ENCODE peak calls at places on chromosomes 7 and 10, in nine cellular contexts. U, L, F, R, Q, W, D, A and I are unnamed samples.

GRCh38 chr7:144454256-144455039 is 51.0 kb upstream of the NOBOX start:
- DNase-seq in U (no peak), L (no peak), F (no peak), R (peak), Q (no peak), W (no peak), D (no peak), A (no peak), I (peak)

GRCh38 chr10:69880301-69881081 is 78.8 kb downstream of the COL13A1 start:
- DNase-seq in U (no peak), L (no peak), F (no peak), R (no peak), Q (no peak), W (no peak), D (no peak), A (no peak), I (no peak)

GRCh38 chr7:1291846-1292765 is 59.4 kb downstream of the UNCX start:
- DNase-seq in U (no peak), L (no peak), F (no peak), R (no peak), Q (no peak), W (no peak), D (no peak), A (no peak), I (no peak)

GRCh38 chr7:26653430-26653911 is 210.9 kb downstream of the SKAP2 start:
- DNase-seq in U (peak), L (no peak), F (no peak), R (no peak), Q (no peak), W (no peak), D (no peak), A (no peak), I (no peak)

GRCh38 chr7:39921505-39922250 is 28.4 kb upstream of the CDK13 start:
- DNase-seq in U (no peak), L (no peak), F (no peak), R (no peak), Q (no peak), W (no peak), D (no peak), A (no peak), I (peak)

GRCh38 chr7:105139381-105139780 is 125.4 kb downstream of the KMT2E start:
- DNase-seq in U (no peak), L (no peak), F (no peak), R (no peak), Q (no peak), W (no peak), D (no peak), A (no peak), I (no peak)

GRCh38 chr10:17617031-17617911 is at the start of gene HACD1:
- DNase-seq in U (peak), L (no peak), F (peak), R (peak), Q (peak), W (peak), D (peak), A (peak), I (peak)

GRCh38 chr7:139842414-139843210 is 13.5 kb downstream of the TBXAS1 start:
- DNase-seq in U (no peak), L (no peak), F (no peak), R (no peak), Q (no peak), W (no peak), D (no peak), A (peak), I (no peak)

GRCh38 chr7:73599151-73599882 is 20.9 kb upstream of the TBL2 start:
- DNase-seq in U (no peak), L (no peak), F (no peak), R (no peak), Q (no peak), W (no peak), D (no peak), A (no peak), I (no peak)

GRCh38 chr10:110725809-110726641 is 81.9 kb downstream of the RBM20 start:
- DNase-seq in U (peak), L (no peak), F (peak), R (no peak), Q (no peak), W (no peak), D (no peak), A (peak), I (peak)

GRCh38 chr7:2394566-2395082 is 8.8 kb upstream of the CHST12 start:
- DNase-seq in U (no peak), L (no peak), F (no peak), R (no peak), Q (no peak), W (no peak), D (no peak), A (no peak), I (no peak)

GRCh38 chr7:50953820-50954219 is 171.1 kb upstream of the GRB10 start:
- DNase-seq in U (peak), L (no peak), F (no peak), R (peak), Q (no peak), W (no peak), D (no peak), A (peak), I (peak)

GRCh38 chr10:497289-497688 is 192.2 kb downstream of the DIP2C start:
- DNase-seq in U (no peak), L (no peak), F (no peak), R (no peak), Q (peak), W (no peak), D (no peak), A (no peak), I (no peak)

GRCh38 chr10:13913890-13914289 is 327.1 kb downstream of the PRPF18 start:
- DNase-seq in U (no peak), L (no peak), F (no peak), R (no peak), Q (no peak), W (no peak), D (no peak), A (no peak), I (no peak)

GRCh38 chr7:45662018-45662417 is 87.8 kb downstream of the ADCY1 start:
- DNase-seq in U (no peak), L (no peak), F (no peak), R (no peak), Q (no peak), W (no peak), D (no peak), A (no peak), I (no peak)

GRCh38 chr7:145899938-145900337 is 216.7 kb upstream of the CNTNAP2 start:
- DNase-seq in U (no peak), L (no peak), F (no peak), R (no peak), Q (no peak), W (no peak), D (no peak), A (no peak), I (no peak)

GRCh38 chr7:117032810-117033209 is 79.5 kb downstream of the ST7 start:
- DNase-seq in U (no peak), L (no peak), F (no peak), R (no peak), Q (no peak), W (no peak), D (no peak), A (no peak), I (no peak)

GRCh38 chr10:50417906-50418697 is 166.8 kb upstream of the ASAH2 start:
- DNase-seq in U (peak), L (peak), F (peak), R (peak), Q (peak), W (peak), D (peak), A (peak), I (peak)

GRCh38 chr10:105844653-105845052 is 1203.6 kb downstream of the SORCS3 start:
- DNase-seq in U (no peak), L (no peak), F (no peak), R (no peak), Q (no peak), W (no peak), D (no peak), A (no peak), I (no peak)

GRCh38 chr7:84176716-84177115 is 17.9 kb downstream of the SEMA3A start:
- DNase-seq in U (peak), L (peak), F (no peak), R (no peak), Q (no peak), W (no peak), D (no peak), A (peak), I (no peak)

GRCh38 chr10:113142601-113143000 is 192.6 kb downstream of the TCF7L2 start:
- DNase-seq in U (no peak), L (no peak), F (no peak), R (no peak), Q (no peak), W (no peak), D (no peak), A (no peak), I (no peak)

GRCh38 chr10:111921821-111922220 is 261.7 kb downstream of the GPAM start:
- DNase-seq in U (no peak), L (no peak), F (no peak), R (no peak), Q (no peak), W (no peak), D (no peak), A (no peak), I (no peak)

GRCh38 chr10:86365346-86366032 is 1.1 kb downstream of the GRID1 start:
- DNase-seq in U (no peak), L (no peak), F (no peak), R (no peak), Q (peak), W (no peak), D (no peak), A (no peak), I (no peak)

GRCh38 chr10:24407928-24408327 is 199.0 kb downstream of the KIAA1217 start:
- DNase-seq in U (no peak), L (no peak), F (no peak), R (no peak), Q (no peak), W (no peak), D (no peak), A (no peak), I (no peak)

GRCh38 chr10:92363498-92363897 is 72.5 kb downstream of the MARCHF5 start:
- DNase-seq in U (no peak), L (no peak), F (no peak), R (no peak), Q (no peak), W (no peak), D (no peak), A (no peak), I (no peak)
- H3K4me3 ChIP-seq in U (no peak), L (no peak), F (no peak), R (no peak), Q (no peak), W (no peak), D (no peak), A (no peak), I (no peak)

DNA sequence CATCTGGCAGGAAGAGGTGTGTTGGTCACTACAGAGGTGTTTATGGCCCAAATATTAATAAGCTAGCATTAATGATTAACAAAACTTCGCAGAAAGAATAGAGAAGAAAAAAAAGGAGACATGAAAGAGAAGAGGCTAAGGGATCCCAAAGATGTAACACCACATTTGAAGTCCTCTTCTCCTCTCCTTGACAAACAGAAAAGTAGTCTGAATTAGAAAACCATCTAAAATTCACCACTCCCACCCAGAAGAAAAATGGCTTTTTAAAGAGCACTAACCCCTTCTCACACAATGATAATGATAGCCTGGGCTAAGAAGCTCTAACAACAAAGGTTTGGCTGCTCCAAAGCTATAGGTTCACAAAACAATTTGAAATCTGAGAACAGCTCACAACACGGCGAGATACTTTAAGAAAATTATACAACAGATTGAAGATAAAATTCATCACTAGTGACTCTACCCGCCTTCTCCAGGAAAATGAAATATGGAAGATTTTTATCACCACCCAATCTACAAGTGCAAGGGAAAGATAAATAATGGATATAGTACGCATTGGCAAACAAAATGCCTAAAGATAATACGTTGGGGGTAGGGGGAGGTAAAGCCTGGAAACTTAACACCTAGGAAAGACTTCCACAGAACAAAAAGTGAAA is 7.4 kb downstream of the ITGB1 start:
- DNase-seq in U (no peak), L (no peak), F (no peak), R (no peak), Q (no peak), W (no peak), D (no peak), A (no peak), I (peak)
- H3K4me3 ChIP-seq in U (peak), L (no peak), F (no peak), R (no peak), Q (no peak), W (no peak), D (no peak), A (peak), I (no peak)

GRCh38 chr10:95560288-95561199 is 627 bp downstream of the SORBS1 start:
- DNase-seq in U (peak), L (no peak), F (peak), R (peak), Q (peak), W (peak), D (peak), A (peak), I (peak)

GRCh38 chr10:95559466-95559865 is 1.7 kb downstream of the SORBS1 start:
- DNase-seq in U (no peak), L (no peak), F (no peak), R (no peak), Q (no peak), W (no peak), D (peak), A (no peak), I (peak)

GRCh38 chr10:95558593-95559320 is 2.4 kb downstream of the SORBS1 start:
- DNase-seq in U (no peak), L (no peak), F (no peak), R (no peak), Q (no peak), W (no peak), D (peak), A (no peak), I (no peak)

GRCh38 chr10:95553674-95554073 is 7.5 kb downstream of the SORBS1 start:
- DNase-seq in U (no peak), L (no peak), F (no peak), R (no peak), Q (no peak), W (no peak), D (no peak), A (no peak), I (no peak)

DNA sequence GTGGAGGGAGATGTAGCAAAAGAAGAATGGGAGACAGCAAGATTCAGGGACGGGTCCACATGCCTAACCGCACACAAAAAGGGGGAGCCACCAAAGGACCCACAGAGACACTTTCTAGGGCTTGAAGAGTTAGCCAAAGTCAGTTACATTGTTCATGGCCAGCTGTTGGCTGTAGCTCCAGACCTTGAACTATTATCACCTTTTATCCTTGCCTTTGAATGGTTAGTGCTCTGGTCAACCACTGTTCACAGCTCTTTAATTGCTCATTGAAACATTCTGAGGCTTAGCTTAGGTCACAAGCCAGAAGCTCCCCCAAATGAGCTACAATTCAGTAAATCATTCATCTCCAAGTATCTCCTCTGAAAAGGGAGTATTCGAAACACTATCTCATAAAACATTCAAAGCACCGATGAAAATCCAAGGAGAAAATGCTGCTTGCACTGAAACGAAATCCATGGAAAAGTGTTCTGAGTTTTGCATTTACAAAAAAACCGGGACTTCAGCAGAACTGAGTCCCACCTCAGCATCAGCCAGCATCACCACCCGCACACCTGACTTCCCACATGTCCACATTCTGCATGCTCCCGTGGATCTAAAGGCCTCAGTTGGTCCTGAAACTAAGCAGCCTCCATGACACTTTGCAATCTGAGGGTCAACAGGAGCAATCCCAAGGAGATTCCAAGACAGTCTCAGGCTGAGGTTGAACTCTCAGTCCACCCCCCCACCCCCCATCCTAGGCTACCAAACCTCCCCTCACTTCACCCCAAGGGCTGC is 4.0 kb downstream of the SORBS1 start:
- DNase-seq in U (no peak), L (no peak), F (no peak), R (no peak), Q (no peak), W (no peak), D (no peak), A (no peak), I (no peak)
- H3K4me3 ChIP-seq in U (no peak), L (no peak), F (no peak), R (no peak), Q (peak), W (peak), D (peak), A (no peak), I (no peak)

DNA sequence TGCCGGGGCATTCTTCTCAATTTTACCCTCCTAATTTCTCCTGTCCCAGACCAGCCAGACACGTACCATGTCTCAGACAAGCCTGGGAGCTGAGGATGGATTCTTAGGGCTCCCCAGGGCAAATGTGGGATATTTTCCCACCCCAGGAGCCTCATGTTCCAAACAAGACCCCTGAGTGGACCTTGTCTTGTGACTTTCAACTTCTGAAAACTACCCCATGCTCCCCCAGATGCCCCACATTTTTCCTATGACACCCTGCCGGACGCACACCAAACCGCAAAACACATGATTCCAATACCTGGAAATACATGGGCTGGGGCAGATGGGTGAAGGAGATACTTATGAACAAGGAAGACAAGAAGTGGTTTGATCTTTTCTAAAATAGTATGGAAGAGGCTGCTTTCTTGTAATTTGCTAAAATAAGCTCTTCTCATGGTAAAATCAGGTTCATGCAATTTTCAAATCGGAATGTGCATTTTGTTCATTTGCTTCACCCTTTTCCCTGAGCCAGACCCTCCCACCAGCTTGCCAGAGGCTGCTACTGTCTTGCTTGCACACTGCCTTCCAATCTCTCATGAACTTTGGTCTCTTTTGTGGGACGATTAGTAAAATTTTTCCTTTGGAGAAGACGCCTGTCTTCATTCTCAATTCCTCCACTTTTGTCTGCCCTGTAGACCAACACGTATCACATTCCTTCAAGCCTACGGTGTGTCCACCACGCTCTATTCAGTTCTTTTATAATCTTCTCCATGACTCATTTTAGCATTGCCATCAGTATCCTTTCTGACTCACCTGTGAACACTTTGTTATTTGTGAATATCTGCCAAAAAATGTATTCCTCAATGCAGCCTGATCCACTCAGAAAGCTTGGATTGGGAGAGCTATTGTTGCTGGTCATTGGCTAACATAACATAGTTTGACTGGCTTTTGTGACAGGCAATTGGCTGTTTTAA is 1.1 kb downstream of the GIMAP5 start:
- DNase-seq in U (peak), L (no peak), F (no peak), R (no peak), Q (no peak), W (no peak), D (no peak), A (no peak), I (no peak)
- H3K4me3 ChIP-seq in U (no peak), L (no peak), F (peak), R (no peak), Q (no peak), W (peak), D (peak), A (no peak), I (no peak)

GRCh38 chr10:116625845-116626244 is 5.1 kb downstream of the PNLIPRP2 start:
- DNase-seq in U (no peak), L (no peak), F (no peak), R (no peak), Q (no peak), W (no peak), D (no peak), A (no peak), I (no peak)
- H3K4me3 ChIP-seq in U (no peak), L (no peak), F (no peak), R (no peak), Q (no peak), W (no peak), D (no peak), A (no peak), I (no peak)

GRCh38 chr10:48656241-48656921 is 28.3 kb upstream of the WDFY4 start:
- DNase-seq in U (peak), L (peak), F (peak), R (peak), Q (peak), W (peak), D (peak), A (peak), I (peak)
- H3K4me3 ChIP-seq in U (peak), L (peak), F (peak), R (peak), Q (peak), W (peak), D (peak), A (peak), I (no peak)

GRCh38 chr7:122887198-122887597 is 938 bp upstream of the CADPS2 start:
- DNase-seq in U (peak), L (peak), F (peak), R (peak), Q (peak), W (peak), D (peak), A (peak), I (peak)
- H3K4me3 ChIP-seq in U (peak), L (peak), F (peak), R (peak), Q (peak), W (peak), D (peak), A (no peak), I (peak)

DNA sequence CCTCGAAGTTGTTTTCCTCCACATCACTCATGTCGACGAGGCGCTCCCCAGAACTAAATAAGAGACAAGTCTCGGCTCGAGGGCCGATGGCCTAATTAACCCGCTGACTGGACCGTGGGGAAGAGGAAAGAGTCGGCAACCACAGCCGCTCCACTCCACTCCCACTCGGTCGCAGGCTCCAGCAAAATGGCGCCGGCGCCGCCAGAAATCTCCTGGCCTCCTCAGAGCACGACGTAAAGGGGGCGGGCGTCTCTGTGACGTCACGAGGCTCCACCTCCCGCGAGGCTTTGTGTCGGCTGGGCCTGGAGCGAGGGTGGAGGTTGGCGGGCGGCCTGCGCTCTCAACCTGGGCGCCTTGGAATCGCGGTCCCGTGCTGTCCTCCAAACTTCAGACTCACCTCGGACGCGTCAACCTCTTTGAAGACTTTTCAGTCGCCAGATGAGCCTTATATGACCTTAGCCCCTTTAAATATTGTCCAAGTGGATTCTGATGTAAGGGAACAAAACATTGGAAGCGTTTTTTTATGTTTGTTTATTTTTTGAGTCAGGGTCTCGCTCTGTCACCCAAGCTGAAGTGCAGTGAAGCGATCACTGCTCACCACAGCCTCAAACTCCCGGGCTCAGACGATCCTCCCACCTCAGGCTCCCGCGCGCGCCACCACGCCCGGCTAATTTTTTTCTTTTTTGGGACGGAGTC is at the start of gene TRA2A:
- DNase-seq in U (peak), L (peak), F (peak), R (peak), Q (peak), W (peak), D (peak), A (peak), I (peak)
- H3K4me3 ChIP-seq in U (peak), L (peak), F (peak), R (peak), Q (peak), W (peak), D (peak), A (peak), I (peak)